ENCODE peak calls at places on chromosomes 12 and 14, in six cellular contexts. G is effector CD8-positive, alpha-beta T cell; S is T-helper 1 cell; W is activated naive CD8-positive, alpha-beta T cell treated with anti-CD3 and anti-CD28 coated beads for 36 hours; L is stimulated activated CD8-positive, alpha-beta memory T cell treated with anti-CD3 and anti-CD28 coated beads, Interleukin-12 subunit alpha, Interleukin-12 subunit beta, amount 100 ng/mL, for 1 hour; Z is NCI-H460. V is an unnamed sample.

GRCh38 chr14:23633160-23633701 is 2.9 kb upstream of the DHRS2 start:
- DNase-seq in G (no peak), S (no peak), W (no peak), L (no peak), Z (no peak), V (no peak)

GRCh38 chr14:102774391-102775153 is 2.7 kb upstream of the TRAF3 start:
- DNase-seq in G (peak), S (peak), W (peak), L (peak), Z (peak), V (no peak)

GRCh38 chr12:51818567-51819300 is 29.8 kb downstream of the FIGNL2 start:
- DNase-seq in G (no peak), S (no peak), W (no peak), L (no peak), Z (no peak), V (no peak)

GRCh38 chr14:76918751-76919421 is 92.7 kb downstream of the LRRC74A start:
- DNase-seq in G (no peak), S (no peak), W (no peak), L (no peak), Z (peak), V (no peak)

GRCh38 chr14:103073876-103074698 is 9.9 kb upstream of the LBHD2 start:
- DNase-seq in G (no peak), S (no peak), W (no peak), L (no peak), Z (no peak), V (no peak)

GRCh38 chr14:91927216-91927615 is 20.3 kb downstream of the FBLN5 start:
- DNase-seq in G (no peak), S (no peak), W (no peak), L (no peak), Z (no peak), V (no peak)

GRCh38 chr14:21476526-21476924 is 234 bp downstream of the RAB2B start:
- DNase-seq in G (peak), S (peak), W (peak), L (peak), Z (no peak), V (no peak)

GRCh38 chr12:31323466-31324115 is 2.4 kb downstream of the SINHCAF start:
- DNase-seq in G (peak), S (peak), W (peak), L (peak), Z (no peak), V (no peak)

GRCh38 chr12:116582610-116583009 is 23.4 kb downstream of the MAP1LC3B2 start:
- DNase-seq in G (no peak), S (no peak), W (no peak), L (no peak), Z (no peak), V (no peak)

GRCh38 chr12:104710940-104711725 is 247.0 kb downstream of the SLC41A2 start:
- DNase-seq in G (no peak), S (no peak), W (no peak), L (no peak), Z (no peak), V (no peak)